ENCODE peak calls at places on chromosomes 7 and 10, in eight cellular contexts. E is brain microvascular endothelial cell, O is breast epithelium, J is H7, L is ascending aorta, X is cardiac muscle cell, N is fibroblast of mammary gland, A is epithelial cell of esophagus. V is an unnamed sample.

GRCh38 chr10:100496567-100496966 is 23.1 kb downstream of the SEC31B start:
- DNase-seq in E (no peak), O (no peak), J (no peak), L (no peak), X (no peak), N (no peak), A (no peak), V (no peak)

GRCh38 chr10:15369642-15370211 is 1.4 kb downstream of the FAM171A1 start:
- DNase-seq in E (no peak), O (no peak), J (peak), L (no peak), X (peak), N (no peak), A (no peak), V (no peak)

GRCh38 chr7:118855290-118855689 is 630.8 kb downstream of the ANKRD7 start:
- DNase-seq in E (no peak), O (no peak), J (no peak), L (no peak), X (no peak), N (no peak), A (no peak), V (no peak)

GRCh38 chr7:19508124-19508523 is 200.7 kb downstream of the POLR1F start:
- DNase-seq in E (peak), O (no peak), J (no peak), L (no peak), X (no peak), N (peak), A (no peak), V (no peak)

GRCh38 chr10:125151824-125152634 is 8.3 kb downstream of the CTBP2 start:
- DNase-seq in E (no peak), O (no peak), J (peak), L (no peak), X (no peak), N (no peak), A (no peak), V (no peak)

GRCh38 chr7:64934478-64934877 is 31.4 kb downstream of the ZNF273 start:
- DNase-seq in E (no peak), O (no peak), J (no peak), L (no peak), X (no peak), N (no peak), A (no peak), V (no peak)

GRCh38 chr10:86649471-86650150 is 4.7 kb upstream of the OPN4 start:
- DNase-seq in E (no peak), O (no peak), J (peak), L (peak), X (no peak), N (no peak), A (no peak), V (no peak)

GRCh38 chr7:25952277-25953057 is 199.5 kb upstream of the NFE2L3 start:
- DNase-seq in E (no peak), O (no peak), J (peak), L (no peak), X (no peak), N (no peak), A (no peak), V (no peak)

GRCh38 chr7:133481676-133482075 is 228.8 kb downstream of the EXOC4 start:
- DNase-seq in E (peak), O (no peak), J (no peak), L (no peak), X (no peak), N (peak), A (peak), V (no peak)

GRCh38 chr10:122267849-122268737 is 3.0 kb upstream of the BTBD16 start:
- DNase-seq in E (peak), O (no peak), J (peak), L (no peak), X (peak), N (peak), A (peak), V (no peak)

GRCh38 chr7:124113040-124113439 is 80.2 kb upstream of the TMEM229A start:
- DNase-seq in E (no peak), O (no peak), J (no peak), L (no peak), X (no peak), N (no peak), A (no peak), V (no peak)

GRCh38 chr10:28845009-28845682 is 167.8 kb downstream of the BAMBI start:
- DNase-seq in E (peak), O (no peak), J (no peak), L (no peak), X (no peak), N (peak), A (no peak), V (no peak)

GRCh38 chr10:59098387-59098786 is 78.1 kb upstream of the PHYHIPL start:
- DNase-seq in E (peak), O (no peak), J (no peak), L (no peak), X (no peak), N (peak), A (peak), V (no peak)

GRCh38 chr7:158586499-158587191 is 978 bp downstream of the PTPRN2 start:
- DNase-seq in E (no peak), O (no peak), J (peak), L (no peak), X (no peak), N (no peak), A (no peak), V (no peak)

GRCh38 chr7:17696422-17696821 is 243.9 kb downstream of the SNX13 start:
- DNase-seq in E (peak), O (peak), J (no peak), L (peak), X (no peak), N (peak), A (peak), V (peak)

GRCh38 chr7:157916946-157917670 is 580.3 kb downstream of the DNAJB6 start:
- DNase-seq in E (no peak), O (no peak), J (no peak), L (no peak), X (no peak), N (no peak), A (no peak), V (no peak)

GRCh38 chr7:82167568-82168314 is 275.8 kb downstream of the CACNA2D1 start:
- DNase-seq in E (no peak), O (no peak), J (no peak), L (no peak), X (peak), N (no peak), A (no peak), V (no peak)

GRCh38 chr10:18400201-18400910 is 251.0 kb downstream of the NSUN6 start:
- DNase-seq in E (no peak), O (no peak), J (peak), L (no peak), X (no peak), N (no peak), A (no peak), V (no peak)

GRCh38 chr10:72425133-72425532 is 70.4 kb upstream of the DNAJB12 start:
- DNase-seq in E (no peak), O (no peak), J (no peak), L (no peak), X (peak), N (no peak), A (no peak), V (no peak)

GRCh38 chr7:115271332-115272235 is 349.7 kb downstream of the MDFIC start:
- DNase-seq in E (peak), O (no peak), J (no peak), L (no peak), X (no peak), N (peak), A (no peak), V (no peak)

GRCh38 chr10:126849646-126850045 is 55.6 kb upstream of the DOCK1 start:
- DNase-seq in E (no peak), O (no peak), J (no peak), L (no peak), X (no peak), N (no peak), A (no peak), V (no peak)

GRCh38 chr10:13615650-13616049 is 28.9 kb downstream of the PRPF18 start:
- DNase-seq in E (no peak), O (no peak), J (peak), L (no peak), X (no peak), N (no peak), A (no peak), V (no peak)

GRCh38 chr7:2527505-2528464 is 8.2 kb downstream of the LFNG start:
- DNase-seq in E (peak), O (no peak), J (no peak), L (no peak), X (no peak), N (peak), A (peak), V (no peak)

GRCh38 chr10:101020427-101020826 is 10.5 kb downstream of the PDZD7 start:
- DNase-seq in E (no peak), O (no peak), J (no peak), L (no peak), X (no peak), N (no peak), A (no peak), V (no peak)

GRCh38 chr10:27242951-27243551 is 2.5 kb upstream of the ACBD5 start:
- DNase-seq in E (peak), O (no peak), J (peak), L (no peak), X (peak), N (peak), A (peak), V (no peak)

GRCh38 chr10:45657033-45657926 is 15.3 kb downstream of the ZFAND4 start:
- DNase-seq in E (no peak), O (no peak), J (no peak), L (no peak), X (no peak), N (no peak), A (no peak), V (no peak)

GRCh38 chr7:145732521-145732920 is 384.1 kb upstream of the CNTNAP2 start:
- DNase-seq in E (no peak), O (no peak), J (no peak), L (no peak), X (no peak), N (no peak), A (peak), V (no peak)

GRCh38 chr10:18582803-18583202 is 68.6 kb downstream of the NSUN6 start:
- DNase-seq in E (peak), O (no peak), J (no peak), L (no peak), X (peak), N (no peak), A (no peak), V (no peak)

GRCh38 chr10:63798599-63799498 is 277.6 kb downstream of the REEP3 start:
- DNase-seq in E (peak), O (peak), J (no peak), L (peak), X (no peak), N (peak), A (peak), V (no peak)

GRCh38 chr10:126177414-126178030 is 210.8 kb downstream of the ADAM12 start:
- DNase-seq in E (no peak), O (no peak), J (peak), L (no peak), X (no peak), N (no peak), A (no peak), V (no peak)

GRCh38 chr7:136874393-136875032 is 6.1 kb downstream of the CHRM2 start:
- DNase-seq in E (no peak), O (no peak), J (peak), L (no peak), X (no peak), N (peak), A (peak), V (no peak)

GRCh38 chr10:60123668-60124067 is 217.3 kb upstream of the CCDC6 start:
- DNase-seq in E (no peak), O (no peak), J (no peak), L (no peak), X (no peak), N (peak), A (no peak), V (no peak)

GRCh38 chr10:71770789-71771188 is 2.5 kb downstream of the VSIR start:
- DNase-seq in E (no peak), O (no peak), J (no peak), L (peak), X (no peak), N (peak), A (no peak), V (no peak)

GRCh38 chr7:154914580-154915380 is 88.1 kb downstream of the PAXIP1 start:
- DNase-seq in E (no peak), O (no peak), J (peak), L (peak), X (no peak), N (no peak), A (no peak), V (no peak)

GRCh38 chr7:16921644-16922257 is 40.0 kb upstream of the AGR3 start:
- DNase-seq in E (no peak), O (no peak), J (no peak), L (no peak), X (no peak), N (no peak), A (peak), V (no peak)

GRCh38 chr10:30373596-30374327 is 24.7 kb upstream of the MTPAP start:
- DNase-seq in E (no peak), O (no peak), J (no peak), L (no peak), X (no peak), N (no peak), A (no peak), V (no peak)

GRCh38 chr7:132656846-132657776 is 80.8 kb upstream of the PLXNA4 start:
- DNase-seq in E (no peak), O (no peak), J (peak), L (no peak), X (peak), N (peak), A (peak), V (no peak)

GRCh38 chr7:154666768-154667167 is 336.2 kb downstream of the PAXIP1 start:
- DNase-seq in E (no peak), O (no peak), J (no peak), L (no peak), X (no peak), N (no peak), A (no peak), V (no peak)

GRCh38 chr7:7984424-7984823 is 15.8 kb downstream of the GLCCI1 start:
- DNase-seq in E (no peak), O (no peak), J (no peak), L (no peak), X (no peak), N (no peak), A (no peak), V (no peak)
- H3K4me3 ChIP-seq in E (no peak), O (no peak), J (no peak), L (no peak), X (no peak), N (no peak), A (no peak), V (no peak)

GRCh38 chr10:90930070-90930837 is 9.4 kb upstream of the ANKRD1 start:
- DNase-seq in E (peak), O (peak), J (peak), L (no peak), X (peak), N (peak), A (peak), V (no peak)
- H3K4me3 ChIP-seq in E (no peak), O (no peak), J (no peak), L (no peak), X (no peak), N (no peak), A (no peak), V (no peak)

GRCh38 chr7:130791746-130792145 is 57.7 kb upstream of the KLF14 start:
- DNase-seq in E (no peak), O (no peak), J (no peak), L (no peak), X (no peak), N (no peak), A (no peak), V (no peak)

GRCh38 chr7:130794619-130794922 is 60.6 kb upstream of the KLF14 start:
- DNase-seq in E (no peak), O (no peak), J (no peak), L (no peak), X (no peak), N (no peak), A (no peak), V (no peak)

DNA sequence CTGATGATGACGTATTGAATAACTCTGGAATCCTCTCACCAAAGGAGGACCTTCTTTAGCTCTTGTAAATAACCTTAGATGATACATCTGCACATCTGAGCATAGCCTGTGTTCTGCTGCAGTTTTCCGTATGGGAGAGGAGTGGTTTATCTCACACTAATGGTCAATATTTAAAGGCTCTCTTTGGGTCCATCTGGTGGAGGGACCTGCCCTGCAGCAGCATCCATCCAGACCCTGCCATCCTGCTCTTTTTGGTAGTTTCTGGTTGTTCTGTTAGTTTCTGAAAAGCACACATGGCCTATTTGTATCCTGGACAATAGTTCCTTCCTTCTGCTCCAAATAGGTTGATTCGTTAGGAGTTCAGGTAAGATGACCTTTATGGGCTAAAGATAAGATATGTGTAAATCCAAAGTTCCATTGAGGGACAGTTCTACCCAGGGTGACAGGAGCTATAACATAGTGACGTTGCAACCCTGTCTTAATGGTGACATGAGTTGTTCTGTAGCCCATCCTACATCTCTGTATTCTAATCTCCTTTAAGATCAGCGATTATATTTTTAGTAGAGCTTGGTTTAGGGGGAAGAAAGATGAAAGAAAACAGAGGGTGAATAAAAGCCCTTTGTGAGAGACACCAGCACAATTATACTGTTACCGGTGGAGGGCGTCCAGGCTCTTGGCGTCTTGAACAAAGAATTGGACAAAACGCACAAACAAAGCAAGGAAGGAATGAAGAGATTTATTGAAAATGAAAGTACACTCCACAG is 60.0 kb upstream of the KLF14 start:
- DNase-seq in E (peak), O (no peak), J (no peak), L (no peak), X (no peak), N (peak), A (peak), V (no peak)
- H3K4me3 ChIP-seq in E (peak), O (no peak), J (no peak), L (no peak), X (no peak), N (peak), A (no peak), V (no peak)

GRCh38 chr7:139630643-139631519 is 107.4 kb downstream of the CLEC2L start:
- DNase-seq in E (no peak), O (no peak), J (no peak), L (no peak), X (no peak), N (no peak), A (no peak), V (no peak)

GRCh38 chr7:139631520-139632031 is 108.1 kb downstream of the CLEC2L start:
- DNase-seq in E (no peak), O (no peak), J (no peak), L (no peak), X (no peak), N (no peak), A (no peak), V (no peak)

GRCh38 chr7:139623518-139623917 is 100.0 kb downstream of the CLEC2L start:
- DNase-seq in E (no peak), O (no peak), J (no peak), L (no peak), X (no peak), N (peak), A (no peak), V (no peak)

GRCh38 chr7:139629392-139630082 is 106.1 kb downstream of the CLEC2L start:
- DNase-seq in E (no peak), O (no peak), J (no peak), L (no peak), X (no peak), N (peak), A (no peak), V (no peak)

GRCh38 chr7:139626817-139627216 is 103.3 kb downstream of the CLEC2L start:
- DNase-seq in E (no peak), O (no peak), J (no peak), L (no peak), X (no peak), N (no peak), A (no peak), V (no peak)
- H3K4me3 ChIP-seq in E (no peak), O (no peak), J (no peak), L (no peak), X (no peak), N (no peak), A (no peak), V (no peak)

GRCh38 chr10:109173910-109174309 is 749.4 kb downstream of the XPNPEP1 start:
- DNase-seq in E (no peak), O (no peak), J (no peak), L (no peak), X (no peak), N (no peak), A (no peak), V (no peak)
- H3K4me3 ChIP-seq in E (no peak), O (no peak), J (no peak), L (no peak), X (no peak), N (no peak), A (no peak), V (no peak)

V was measured in keratinocyte.